ENCODE peak calls at places on chromosomes 7 and 10, in seven cellular contexts. One of them, this sample, is unnamed.

GRCh38 chr10:3960496-3960895 is 175.5 kb upstream of the KLF6 start:
- DNase-seq in HEK293T: no peak
- DNase-seq in nucleus accumbens: no peak
- DNase-seq in MCF 10A: no peak
- DNase-seq in PC-9: no peak
- DNase-seq in HT1080: no peak
- DNase-seq in heart left ventricle: no peak
- DNase-seq in this sample: no peak

GRCh38 chr10:110568055-110568735 is 700 bp downstream of the SMC3 start:
- DNase-seq in HEK293T: peak
- DNase-seq in nucleus accumbens: peak
- DNase-seq in MCF 10A: peak
- DNase-seq in PC-9: no peak
- DNase-seq in HT1080: peak
- DNase-seq in heart left ventricle: no peak
- DNase-seq in this sample: no peak

GRCh38 chr7:40646717-40647116 is 511.9 kb downstream of the SUGCT start:
- DNase-seq in HEK293T: no peak
- DNase-seq in nucleus accumbens: no peak
- DNase-seq in MCF 10A: no peak
- DNase-seq in PC-9: no peak
- DNase-seq in HT1080: no peak
- DNase-seq in heart left ventricle: no peak
- DNase-seq in this sample: no peak

GRCh38 chr10:117631276-117632151 is 89.0 kb downstream of the EMX2 start:
- DNase-seq in HEK293T: no peak
- DNase-seq in nucleus accumbens: no peak
- DNase-seq in MCF 10A: no peak
- DNase-seq in PC-9: no peak
- DNase-seq in HT1080: no peak
- DNase-seq in heart left ventricle: peak
- DNase-seq in this sample: no peak

GRCh38 chr7:101294039-101294831 is 27.4 kb downstream of the IFT22 start:
- DNase-seq in HEK293T: no peak
- DNase-seq in nucleus accumbens: no peak
- DNase-seq in MCF 10A: no peak
- DNase-seq in PC-9: no peak
- DNase-seq in HT1080: no peak
- DNase-seq in heart left ventricle: no peak
- DNase-seq in this sample: no peak

GRCh38 chr7:143257501-143257900 is 5.7 kb upstream of the GSTK1 start:
- DNase-seq in HEK293T: no peak
- DNase-seq in nucleus accumbens: no peak
- DNase-seq in MCF 10A: peak
- DNase-seq in PC-9: no peak
- DNase-seq in HT1080: peak
- DNase-seq in heart left ventricle: no peak
- DNase-seq in this sample: no peak

GRCh38 chr7:107210400-107210799 is 41.6 kb downstream of the HBP1 start:
- DNase-seq in HEK293T: no peak
- DNase-seq in nucleus accumbens: no peak
- DNase-seq in MCF 10A: no peak
- DNase-seq in PC-9: no peak
- DNase-seq in HT1080: no peak
- DNase-seq in heart left ventricle: no peak
- DNase-seq in this sample: no peak

GRCh38 chr7:17248527-17248926 is 49.9 kb upstream of the AHR start:
- DNase-seq in HEK293T: no peak
- DNase-seq in nucleus accumbens: no peak
- DNase-seq in MCF 10A: no peak
- DNase-seq in PC-9: no peak
- DNase-seq in HT1080: no peak
- DNase-seq in heart left ventricle: no peak
- DNase-seq in this sample: no peak

GRCh38 chr7:4097001-4097609 is 585.0 kb upstream of the FOXK1 start:
- DNase-seq in HEK293T: no peak
- DNase-seq in nucleus accumbens: no peak
- DNase-seq in MCF 10A: no peak
- DNase-seq in PC-9: no peak
- DNase-seq in HT1080: no peak
- DNase-seq in heart left ventricle: no peak
- DNase-seq in this sample: no peak

GRCh38 chr7:32779167-32779566 is 112.4 kb downstream of the KBTBD2 start:
- DNase-seq in HEK293T: no peak
- DNase-seq in nucleus accumbens: no peak
- DNase-seq in MCF 10A: no peak
- DNase-seq in PC-9: no peak
- DNase-seq in HT1080: no peak
- DNase-seq in heart left ventricle: no peak
- DNase-seq in this sample: no peak

GRCh38 chr7:10237306-10237705 is 736.4 kb upstream of the PHF14 start:
- DNase-seq in HEK293T: no peak
- DNase-seq in nucleus accumbens: no peak
- DNase-seq in MCF 10A: peak
- DNase-seq in PC-9: no peak
- DNase-seq in HT1080: peak
- DNase-seq in heart left ventricle: peak
- DNase-seq in this sample: peak

GRCh38 chr10:70649526-70649925 is 22.8 kb upstream of the ADAMTS14 start:
- DNase-seq in HEK293T: no peak
- DNase-seq in nucleus accumbens: no peak
- DNase-seq in MCF 10A: peak
- DNase-seq in PC-9: peak
- DNase-seq in HT1080: peak
- DNase-seq in heart left ventricle: no peak
- DNase-seq in this sample: peak

GRCh38 chr10:74825371-74826141 is 844 bp upstream of the KAT6B start:
- DNase-seq in HEK293T: peak
- DNase-seq in nucleus accumbens: peak
- DNase-seq in MCF 10A: no peak
- DNase-seq in PC-9: no peak
- DNase-seq in HT1080: peak
- DNase-seq in heart left ventricle: no peak
- DNase-seq in this sample: no peak

GRCh38 chr10:10772411-10772810 is 245.3 kb upstream of the CELF2 start:
- DNase-seq in HEK293T: no peak
- DNase-seq in nucleus accumbens: no peak
- DNase-seq in MCF 10A: no peak
- DNase-seq in PC-9: no peak
- DNase-seq in HT1080: no peak
- DNase-seq in heart left ventricle: no peak
- DNase-seq in this sample: no peak

GRCh38 chr10:110754375-110755120 is 110.4 kb downstream of the RBM20 start:
- DNase-seq in HEK293T: no peak
- DNase-seq in nucleus accumbens: no peak
- DNase-seq in MCF 10A: no peak
- DNase-seq in PC-9: no peak
- DNase-seq in HT1080: no peak
- DNase-seq in heart left ventricle: no peak
- DNase-seq in this sample: no peak

GRCh38 chr7:36207451-36208291 is 54.6 kb downstream of the EEPD1 start:
- DNase-seq in HEK293T: no peak
- DNase-seq in nucleus accumbens: peak
- DNase-seq in MCF 10A: peak
- DNase-seq in PC-9: peak
- DNase-seq in HT1080: peak
- DNase-seq in heart left ventricle: peak
- DNase-seq in this sample: peak

GRCh38 chr10:102523250-102524029 is 19.7 kb downstream of the SUFU start:
- DNase-seq in HEK293T: no peak
- DNase-seq in nucleus accumbens: no peak
- DNase-seq in MCF 10A: no peak
- DNase-seq in PC-9: no peak
- DNase-seq in HT1080: peak
- DNase-seq in heart left ventricle: peak
- DNase-seq in this sample: no peak

GRCh38 chr7:97731736-97732370 is at the start of gene TAC1:
- DNase-seq in HEK293T: peak
- DNase-seq in nucleus accumbens: no peak
- DNase-seq in MCF 10A: no peak
- DNase-seq in PC-9: no peak
- DNase-seq in HT1080: no peak
- DNase-seq in heart left ventricle: no peak
- DNase-seq in this sample: no peak

GRCh38 chr10:124605001-124605370 is 139.2 kb downstream of the FAM53B start:
- DNase-seq in HEK293T: no peak
- DNase-seq in nucleus accumbens: peak
- DNase-seq in MCF 10A: no peak
- DNase-seq in PC-9: no peak
- DNase-seq in HT1080: no peak
- DNase-seq in heart left ventricle: no peak
- DNase-seq in this sample: no peak

GRCh38 chr7:92615861-92616260 is 25.7 kb upstream of the FAM133B start:
- DNase-seq in HEK293T: no peak
- DNase-seq in nucleus accumbens: no peak
- DNase-seq in MCF 10A: no peak
- DNase-seq in PC-9: no peak
- DNase-seq in HT1080: no peak
- DNase-seq in heart left ventricle: no peak
- DNase-seq in this sample: no peak

GRCh38 chr7:29397398-29397797 is 166.2 kb upstream of the PRR15 start:
- DNase-seq in HEK293T: no peak
- DNase-seq in nucleus accumbens: no peak
- DNase-seq in MCF 10A: no peak
- DNase-seq in PC-9: no peak
- DNase-seq in HT1080: no peak
- DNase-seq in heart left ventricle: no peak
- DNase-seq in this sample: no peak

GRCh38 chr7:28410628-28411578 is 1.4 kb upstream of the CREB5 start:
- DNase-seq in HEK293T: peak
- DNase-seq in nucleus accumbens: no peak
- DNase-seq in MCF 10A: peak
- DNase-seq in PC-9: no peak
- DNase-seq in HT1080: peak
- DNase-seq in heart left ventricle: peak
- DNase-seq in this sample: no peak

GRCh38 chr7:1447551-1448244 is 11.6 kb downstream of the MICALL2 start:
- DNase-seq in HEK293T: no peak
- DNase-seq in nucleus accumbens: peak
- DNase-seq in MCF 10A: no peak
- DNase-seq in PC-9: no peak
- DNase-seq in HT1080: no peak
- DNase-seq in heart left ventricle: no peak
- DNase-seq in this sample: no peak

GRCh38 chr7:12706900-12707536 is 19.6 kb downstream of the ARL4A start:
- DNase-seq in HEK293T: no peak
- DNase-seq in nucleus accumbens: no peak
- DNase-seq in MCF 10A: peak
- DNase-seq in PC-9: no peak
- DNase-seq in HT1080: peak
- DNase-seq in heart left ventricle: no peak
- DNase-seq in this sample: peak

GRCh38 chr7:94530114-94530513 is 20.5 kb downstream of the CASD1 start:
- DNase-seq in HEK293T: no peak
- DNase-seq in nucleus accumbens: no peak
- DNase-seq in MCF 10A: no peak
- DNase-seq in PC-9: no peak
- DNase-seq in HT1080: no peak
- DNase-seq in heart left ventricle: no peak
- DNase-seq in this sample: no peak

GRCh38 chr7:158887594-158887993 is 31.2 kb downstream of the DYNC2I1 start:
- DNase-seq in HEK293T: no peak
- DNase-seq in nucleus accumbens: no peak
- DNase-seq in MCF 10A: no peak
- DNase-seq in PC-9: no peak
- DNase-seq in HT1080: no peak
- DNase-seq in heart left ventricle: no peak
- DNase-seq in this sample: no peak

GRCh38 chr10:43284341-43284910 is 17.6 kb upstream of the RASGEF1A start:
- DNase-seq in HEK293T: no peak
- DNase-seq in nucleus accumbens: no peak
- DNase-seq in MCF 10A: peak
- DNase-seq in PC-9: no peak
- DNase-seq in HT1080: no peak
- DNase-seq in heart left ventricle: no peak
- DNase-seq in this sample: peak

GRCh38 chr7:20197125-20197524 is 20.1 kb downstream of the MACC1 start:
- DNase-seq in HEK293T: no peak
- DNase-seq in nucleus accumbens: no peak
- DNase-seq in MCF 10A: no peak
- DNase-seq in PC-9: no peak
- DNase-seq in HT1080: no peak
- DNase-seq in heart left ventricle: no peak
- DNase-seq in this sample: no peak

GRCh38 chr7:47405921-47406765 is 175.8 kb downstream of the TNS3 start:
- DNase-seq in HEK293T: no peak
- DNase-seq in nucleus accumbens: no peak
- DNase-seq in MCF 10A: peak
- DNase-seq in PC-9: no peak
- DNase-seq in HT1080: no peak
- DNase-seq in heart left ventricle: peak
- DNase-seq in this sample: peak

GRCh38 chr10:74436523-74437170 is 285.6 kb downstream of the ADK start:
- DNase-seq in HEK293T: no peak
- DNase-seq in nucleus accumbens: no peak
- DNase-seq in MCF 10A: no peak
- DNase-seq in PC-9: no peak
- DNase-seq in HT1080: no peak
- DNase-seq in heart left ventricle: no peak
- DNase-seq in this sample: no peak

GRCh38 chr10:8778713-8779112 is 724.2 kb downstream of the GATA3 start:
- DNase-seq in HEK293T: no peak
- DNase-seq in nucleus accumbens: no peak
- DNase-seq in MCF 10A: no peak
- DNase-seq in PC-9: peak
- DNase-seq in HT1080: peak
- DNase-seq in heart left ventricle: no peak
- DNase-seq in this sample: no peak